ENCODE peak calls at places on chromosome 1, in seven cellular contexts. I, V, F, M, N, Q and U are unnamed samples.

GRCh38 chr1:235402457-235403200 is 35.4 kb downstream of the TBCE start:
- DNase-seq in V (no peak), I (peak; percentile 28), Q (peak; percentile 36), M (peak; percentile 13), N (no peak), F (no peak), U (no peak)

GRCh38 chr1:6414443-6414844 is 5.3 kb downstream of the HES2 start:
- DNase-seq in I (peak; percentile 99), Q (peak; percentile 65), N (peak; percentile 50), M (peak; percentile 50), F (peak; percentile 77), V (no peak), U (peak; percentile 47)

GRCh38 chr1:210369425-210369824 is 40.7 kb downstream of the HHAT start:
- DNase-seq in N (no peak), I (no peak), V (no peak), Q (no peak), M (no peak), F (no peak), U (no peak)

GRCh38 chr1:176876966-176877515 is 287.5 kb downstream of the ASTN1 start:
- DNase-seq in V (no peak), M (no peak), N (no peak), I (no peak), F (peak; percentile 73), Q (no peak), U (no peak)

GRCh38 chr1:25050165-25050564 is 120.1 kb upstream of the RUNX3 start:
- DNase-seq in V (no peak), N (no peak), I (no peak), F (no peak), Q (no peak), M (no peak), U (no peak)

GRCh38 chr1:236280438-236281285 is 1.1 kb downstream of the ERO1B start:
- DNase-seq in M (peak; percentile 11), N (no peak), Q (peak; percentile 11), F (no peak), V (no peak), I (no peak), U (no peak)

GRCh38 chr1:53265581-53265980 is 27.3 kb upstream of the MAGOH start:
- DNase-seq in N (no peak), I (no peak), F (no peak), M (peak; percentile 23), Q (no peak), V (no peak), U (no peak)

GRCh38 chr1:11713095-11713494 is 21.6 kb downstream of the DRAXIN start:
- DNase-seq in V (no peak), I (no peak), M (no peak), N (no peak), F (no peak), Q (no peak), U (no peak)

GRCh38 chr1:115056395-115056798 is 26.8 kb downstream of the TSHB start:
- DNase-seq in I (peak; percentile 10), N (peak; percentile 59), F (no peak), V (no peak), Q (peak; percentile 60), M (no peak), U (no peak)

GRCh38 chr1:7680791-7681165 is 90.3 kb upstream of the VAMP3 start:
- DNase-seq in Q (no peak), N (no peak), V (no peak), M (no peak), F (no peak), I (no peak), U (peak; percentile 20)

GRCh38 chr1:94121411-94121821 is 468 bp upstream of the ABCA4 start:
- DNase-seq in N (no peak), I (no peak), V (no peak), Q (no peak), M (no peak), F (no peak), U (no peak)

GRCh38 chr1:247037483-247038320 is 29.8 kb upstream of the ZNF695 start:
- DNase-seq in Q (no peak), F (no peak), V (no peak), I (no peak), M (no peak), N (no peak), U (no peak)

GRCh38 chr1:9687876-9688582 is 36.5 kb downstream of the PIK3CD start:
- DNase-seq in I (no peak), F (peak; percentile 67), Q (peak; percentile 40), M (peak; percentile 32), N (peak; percentile 21), V (peak; percentile 22), U (no peak)

GRCh38 chr1:167344112-167344511 is 123.4 kb downstream of the POU2F1 start:
- DNase-seq in M (no peak), V (no peak), N (peak; percentile 76), Q (peak; percentile 48), F (no peak), I (no peak), U (no peak)

GRCh38 chr1:3975903-3976630 is 76.0 kb upstream of the C1orf174 start:
- DNase-seq in I (no peak), V (no peak), N (no peak), Q (no peak), M (no peak), F (no peak), U (no peak)

GRCh38 chr1:165549908-165550480 is 6.2 kb downstream of the LRRC52 start:
- DNase-seq in M (no peak), N (no peak), Q (no peak), I (no peak), F (no peak), V (no peak), U (no peak)

GRCh38 chr1:201419241-201419640 is 2.3 kb downstream of the TNNI1 start:
- DNase-seq in N (no peak), Q (no peak), V (no peak), F (no peak), I (no peak), M (no peak), U (no peak)

GRCh38 chr1:166184897-166185296 is 18.1 kb upstream of the FAM78B start:
- DNase-seq in Q (no peak), N (no peak), F (no peak), V (no peak), M (peak; percentile 85), I (peak; percentile 67), U (no peak)

GRCh38 chr1:228543396-228543795 is 56.2 kb downstream of the RNF187 start:
- DNase-seq in F (no peak), V (no peak), M (no peak), Q (no peak), N (no peak), I (no peak), U (no peak)

GRCh38 chr1:165010418-165011055 is 346.0 kb downstream of the LMX1A start:
- DNase-seq in M (no peak), N (no peak), V (no peak), I (no peak), Q (no peak), F (no peak), U (no peak)

GRCh38 chr1:152965853-152966252 is 4.6 kb upstream of the SPRR4 start:
- DNase-seq in I (no peak), Q (no peak), M (no peak), F (no peak), V (no peak), N (no peak), U (no peak)

GRCh38 chr1:59475737-59476136 is 178.8 kb downstream of the FGGY start:
- DNase-seq in F (no peak), Q (no peak), N (no peak), M (no peak), I (no peak), V (no peak), U (no peak)

GRCh38 chr1:145995148-145995851 is 1.1 kb downstream of the TXNIP start:
- DNase-seq in F (peak; percentile 64), Q (no peak), V (no peak), I (no peak), N (no peak), M (no peak), U (no peak)

DNA sequence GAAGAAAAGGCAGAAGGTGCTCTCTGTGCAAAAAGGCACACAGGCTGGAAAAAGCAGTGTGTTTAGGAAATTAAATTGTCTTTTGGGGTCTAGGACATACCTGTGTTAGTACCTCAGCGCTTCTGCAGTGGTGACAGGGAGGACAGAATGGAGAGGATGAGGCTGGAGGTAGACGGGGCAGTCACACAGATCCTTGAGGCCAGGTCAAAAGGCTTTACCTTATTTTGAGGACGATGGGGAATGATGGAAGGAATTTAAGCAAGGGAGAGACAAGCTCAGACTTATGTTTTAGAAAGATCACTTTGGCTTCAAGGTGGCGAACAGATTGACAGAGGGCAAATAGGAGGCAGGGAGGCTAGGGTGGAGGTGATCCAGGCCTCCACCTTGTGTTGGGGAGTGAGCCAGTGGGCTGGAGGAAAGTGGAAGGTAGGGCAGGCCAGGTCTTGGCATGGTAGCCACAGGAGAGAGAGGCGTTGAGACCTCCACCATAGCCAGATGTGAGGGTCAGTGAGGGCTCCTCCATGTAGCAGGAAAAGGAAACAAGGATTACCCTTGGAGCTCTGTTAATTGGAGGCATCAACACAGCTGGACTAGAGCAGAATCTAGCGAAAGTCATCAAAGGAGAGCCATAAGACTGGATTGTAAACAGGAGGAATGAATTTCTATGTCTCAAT is 4.2 kb downstream of the CYP4B1 start:
- DNase-seq in V (no peak), N (no peak), Q (no peak), M (no peak), I (no peak), F (no peak), U (no peak)
- H3K4me3 ChIP-seq in V (no peak overlapping the region), N (no peak overlapping the region), Q (no peak overlapping the region), M (no peak overlapping the region), I (no peak overlapping the region), F (no peak overlapping the region), U (no peak overlapping the region)

GRCh38 chr1:39899611-39900538 is 1.8 kb downstream of the MYCL start:
- DNase-seq in I (no peak), N (no peak), M (no peak), V (no peak), F (no peak), Q (no peak), U (no peak)
- H3K4me3 ChIP-seq in I (peak overlapping the region; percentile 72), N (no peak overlapping the region), M (peak overlapping the region; percentile 86), V (no peak overlapping the region), F (no peak overlapping the region), Q (no peak overlapping the region), U (no peak overlapping the region)

GRCh38 chr1:44760876-44761275 is 14.5 kb upstream of the RPS8 start:
- DNase-seq in I (no peak), V (no peak), F (no peak), Q (no peak), N (no peak), M (no peak), U (no peak)
- H3K4me3 ChIP-seq in I (no peak overlapping the region), V (no peak overlapping the region), F (no peak overlapping the region), Q (no peak overlapping the region), N (no peak overlapping the region), M (no peak overlapping the region), U (no peak overlapping the region)

DNA sequence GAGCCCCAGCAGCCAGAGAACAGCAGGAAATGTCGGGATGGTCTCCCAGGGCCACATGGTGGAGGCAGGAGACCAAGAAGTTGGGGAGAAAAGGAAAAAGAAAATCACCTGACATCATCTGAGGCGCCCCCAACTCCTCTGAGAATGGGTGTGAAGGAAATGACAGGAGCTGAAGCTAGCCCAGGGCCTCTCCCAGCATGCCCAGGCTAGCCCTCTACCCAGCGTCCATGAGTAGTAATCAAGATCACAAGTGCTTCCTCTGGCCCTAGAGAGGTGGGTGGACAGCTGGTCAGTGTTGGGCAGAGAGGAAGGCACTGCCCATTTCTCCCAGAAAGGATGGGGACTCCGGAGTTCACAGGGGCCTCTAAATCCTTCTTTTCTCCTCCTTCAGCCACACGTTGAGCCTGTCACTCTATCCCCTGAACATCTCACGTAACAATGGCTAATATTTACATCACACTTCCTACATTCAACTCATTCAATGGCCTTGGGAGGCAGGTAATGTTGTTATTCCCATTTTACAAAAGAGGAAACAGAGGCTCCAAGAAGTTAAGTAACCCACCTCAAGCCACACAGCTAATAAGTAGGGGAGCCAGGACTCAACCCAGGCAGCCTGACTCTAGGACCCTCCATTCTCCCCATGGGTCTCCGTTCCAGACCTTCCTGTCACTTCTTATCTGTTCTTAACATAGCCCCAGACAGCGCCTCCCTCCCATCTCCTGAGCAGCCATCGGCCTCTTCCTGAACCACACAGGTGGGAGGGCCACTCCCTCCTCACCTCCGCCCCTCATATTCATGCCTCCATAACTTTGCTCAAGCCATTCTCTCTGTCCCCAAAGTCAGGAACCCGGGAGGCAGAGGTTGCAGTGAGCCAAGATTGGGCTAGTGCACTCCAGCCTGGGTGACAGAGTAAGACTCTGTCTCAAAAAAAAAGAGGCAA is 2.0 kb downstream of the PADI4 start:
- DNase-seq in Q (no peak), N (no peak), F (no peak), M (no peak), V (no peak), I (peak; percentile 46), U (no peak)
- H3K4me3 ChIP-seq in Q (no peak overlapping the region), N (no peak overlapping the region), F (no peak overlapping the region), M (no peak overlapping the region), V (no peak overlapping the region), I (no peak overlapping the region), U (no peak overlapping the region)